ENCODE peak calls at places on chromosomes 13 and 19, in eight cellular contexts. H is hippocampal formation; E is effector memory CD8-positive, alpha-beta T cell; A is head of caudate nucleus; W is lung; K is heart right ventricle; F is activated T-cell treated with anti-CD3 and anti-CD28 coated beads for 24 hours; R is BJ. Z is an unnamed sample.

GRCh38 chr19:39335168-39335567 is 675 bp downstream of the GMFG start:
- DNase-seq in E (no peak), K (no peak), A (no peak), W (no peak), F (no peak), R (no peak), H (no peak), Z (no peak)

GRCh38 chr13:55244991-55245644 is 1895.6 kb upstream of the PRR20A start:
- DNase-seq in R (no peak), A (no peak), K (no peak), H (no peak), F (no peak), W (no peak), E (no peak), Z (no peak)

GRCh38 chr13:77579971-77580370 is 44.5 kb downstream of the SCEL start:
- DNase-seq in E (no peak), H (no peak), W (no peak), A (no peak), R (no peak), K (no peak), F (no peak), Z (no peak)

GRCh38 chr13:73140804-73141203 is 82.0 kb downstream of the KLF5 start:
- DNase-seq in R (no peak), H (no peak), F (no peak), W (no peak), K (no peak), E (no peak), A (no peak), Z (no peak)

GRCh38 chr19:17843908-17844490 is 3.8 kb downstream of the JAK3 start:
- DNase-seq in W (no peak), H (no peak), F (no peak), E (no peak), R (no peak), K (no peak), A (no peak), Z (no peak)

GRCh38 chr13:31105856-31106255 is 55.8 kb downstream of the HSPH1 start:
- DNase-seq in A (no peak), F (no peak), R (no peak), E (no peak), H (no peak), W (no peak), K (no peak), Z (no peak)

GRCh38 chr13:107250626-107251025 is 682.7 kb upstream of the ARGLU1 start:
- DNase-seq in A (no peak), F (no peak), H (no peak), K (no peak), R (no peak), E (no peak), W (no peak), Z (no peak)

GRCh38 chr13:38386421-38386820 is 36.8 kb downstream of the UFM1 start:
- DNase-seq in F (no peak), A (no peak), W (no peak), H (no peak), K (no peak), E (no peak), R (no peak), Z (no peak)

GRCh38 chr13:63492604-63493003 is 2077.0 kb upstream of the PCDH20 start:
- DNase-seq in F (no peak), W (no peak), K (no peak), H (no peak), R (no peak), A (no peak), E (no peak), Z (no peak)

GRCh38 chr19:18157465-18158063 is 4.6 kb downstream of the PIK3R2 start:
- DNase-seq in K (no peak), H (peak), A (peak), R (no peak), E (no peak), W (no peak), F (no peak), Z (no peak)